ENCODE peak calls at places on chromosomes 12 and 14, in seven cellular contexts. One of them, this sample, is unnamed.

GRCh38 chr14:89025581-89026236 is 201.3 kb downstream of the TTC8 start:
- DNase-seq in CD8-positive, alpha-beta memory T cell: no peak
- DNase-seq in CD4-positive, CD25-positive, alpha-beta regulatory T cell: no peak
- DNase-seq in thoracic aorta: no peak
- DNase-seq in heart left ventricle: no peak
- DNase-seq in cardiac muscle cell: no peak
- DNase-seq in iPS DF 6.9: no peak
- DNase-seq in this sample: no peak

GRCh38 chr14:68135566-68135965 is 316.0 kb downstream of the RAD51B start:
- DNase-seq in CD8-positive, alpha-beta memory T cell: no peak
- DNase-seq in CD4-positive, CD25-positive, alpha-beta regulatory T cell: no peak
- DNase-seq in thoracic aorta: no peak
- DNase-seq in heart left ventricle: no peak
- DNase-seq in cardiac muscle cell: no peak
- DNase-seq in iPS DF 6.9: no peak
- DNase-seq in this sample: no peak

GRCh38 chr12:66662729-66663128 is 16.1 kb downstream of the GRIP1 start:
- DNase-seq in CD8-positive, alpha-beta memory T cell: no peak
- DNase-seq in CD4-positive, CD25-positive, alpha-beta regulatory T cell: no peak
- DNase-seq in thoracic aorta: no peak
- DNase-seq in heart left ventricle: no peak
- DNase-seq in cardiac muscle cell: no peak
- DNase-seq in iPS DF 6.9: no peak
- DNase-seq in this sample: no peak

GRCh38 chr14:105329411-105330200 is 15.1 kb downstream of the PACS2 start:
- DNase-seq in CD8-positive, alpha-beta memory T cell: no peak
- DNase-seq in CD4-positive, CD25-positive, alpha-beta regulatory T cell: no peak
- DNase-seq in thoracic aorta: no peak
- DNase-seq in heart left ventricle: no peak
- DNase-seq in cardiac muscle cell: no peak
- DNase-seq in iPS DF 6.9: no peak
- DNase-seq in this sample: no peak

GRCh38 chr12:116958402-116959197 is 47.9 kb downstream of the FBXW8 start:
- DNase-seq in CD8-positive, alpha-beta memory T cell: no peak
- DNase-seq in CD4-positive, CD25-positive, alpha-beta regulatory T cell: no peak
- DNase-seq in thoracic aorta: no peak
- DNase-seq in heart left ventricle: no peak
- DNase-seq in cardiac muscle cell: peak; percentile 39
- DNase-seq in iPS DF 6.9: no peak
- DNase-seq in this sample: no peak

GRCh38 chr12:80412343-80412953 is 31.6 kb upstream of the PTPRQ start:
- DNase-seq in CD8-positive, alpha-beta memory T cell: no peak
- DNase-seq in CD4-positive, CD25-positive, alpha-beta regulatory T cell: no peak
- DNase-seq in thoracic aorta: no peak
- DNase-seq in heart left ventricle: no peak
- DNase-seq in cardiac muscle cell: peak; percentile 81
- DNase-seq in iPS DF 6.9: peak; percentile 16
- DNase-seq in this sample: no peak

GRCh38 chr12:62372134-62372533 is 94.5 kb upstream of the MON2 start:
- DNase-seq in CD8-positive, alpha-beta memory T cell: no peak
- DNase-seq in CD4-positive, CD25-positive, alpha-beta regulatory T cell: no peak
- DNase-seq in thoracic aorta: no peak
- DNase-seq in heart left ventricle: no peak
- DNase-seq in cardiac muscle cell: no peak
- DNase-seq in iPS DF 6.9: no peak
- DNase-seq in this sample: no peak

GRCh38 chr14:88792572-88793258 is at the start of gene EML5:
- DNase-seq in CD8-positive, alpha-beta memory T cell: peak; percentile 71
- DNase-seq in CD4-positive, CD25-positive, alpha-beta regulatory T cell: peak; percentile 75
- DNase-seq in thoracic aorta: peak; percentile 25
- DNase-seq in heart left ventricle: peak; percentile 74
- DNase-seq in cardiac muscle cell: peak; percentile 91
- DNase-seq in iPS DF 6.9: peak; percentile 22
- DNase-seq in this sample: peak; percentile 73

GRCh38 chr12:3173912-3174311 is 96.7 kb downstream of the TSPAN9 start:
- DNase-seq in CD8-positive, alpha-beta memory T cell: no peak
- DNase-seq in CD4-positive, CD25-positive, alpha-beta regulatory T cell: no peak
- DNase-seq in thoracic aorta: no peak
- DNase-seq in heart left ventricle: no peak
- DNase-seq in cardiac muscle cell: no peak
- DNase-seq in iPS DF 6.9: no peak
- DNase-seq in this sample: no peak

GRCh38 chr14:77140937-77141591 is 527 bp downstream of the ZDHHC22 start:
- DNase-seq in CD8-positive, alpha-beta memory T cell: no peak
- DNase-seq in CD4-positive, CD25-positive, alpha-beta regulatory T cell: no peak
- DNase-seq in thoracic aorta: no peak
- DNase-seq in heart left ventricle: no peak
- DNase-seq in cardiac muscle cell: peak; percentile 85
- DNase-seq in iPS DF 6.9: no peak
- DNase-seq in this sample: no peak

GRCh38 chr14:51041853-51042252 is 53.1 kb downstream of the TRIM9 start:
- DNase-seq in CD8-positive, alpha-beta memory T cell: no peak
- DNase-seq in CD4-positive, CD25-positive, alpha-beta regulatory T cell: no peak
- DNase-seq in thoracic aorta: no peak
- DNase-seq in heart left ventricle: no peak
- DNase-seq in cardiac muscle cell: no peak
- DNase-seq in iPS DF 6.9: no peak
- DNase-seq in this sample: no peak

GRCh38 chr12:57846285-57846576 is 298 bp downstream of the CTDSP2 start:
- DNase-seq in CD8-positive, alpha-beta memory T cell: no peak
- DNase-seq in CD4-positive, CD25-positive, alpha-beta regulatory T cell: no peak
- DNase-seq in thoracic aorta: no peak
- DNase-seq in heart left ventricle: no peak
- DNase-seq in cardiac muscle cell: no peak
- DNase-seq in iPS DF 6.9: no peak
- DNase-seq in this sample: no peak

GRCh38 chr14:104356738-104357688 is 218.6 kb downstream of the KIF26A start:
- DNase-seq in CD8-positive, alpha-beta memory T cell: peak; percentile 0
- DNase-seq in CD4-positive, CD25-positive, alpha-beta regulatory T cell: no peak
- DNase-seq in thoracic aorta: no peak
- DNase-seq in heart left ventricle: no peak
- DNase-seq in cardiac muscle cell: no peak
- DNase-seq in iPS DF 6.9: no peak
- DNase-seq in this sample: peak; percentile 55

GRCh38 chr12:77578471-77579262 is 252.0 kb upstream of the NAV3 start:
- DNase-seq in CD8-positive, alpha-beta memory T cell: no peak
- DNase-seq in CD4-positive, CD25-positive, alpha-beta regulatory T cell: no peak
- DNase-seq in thoracic aorta: no peak
- DNase-seq in heart left ventricle: no peak
- DNase-seq in cardiac muscle cell: no peak
- DNase-seq in iPS DF 6.9: no peak
- DNase-seq in this sample: no peak

GRCh38 chr12:118052324-118053070 is 8.5 kb downstream of the WSB2 start:
- DNase-seq in CD8-positive, alpha-beta memory T cell: no peak
- DNase-seq in CD4-positive, CD25-positive, alpha-beta regulatory T cell: no peak
- DNase-seq in thoracic aorta: peak; percentile 79
- DNase-seq in heart left ventricle: peak; percentile 76
- DNase-seq in cardiac muscle cell: no peak
- DNase-seq in iPS DF 6.9: no peak
- DNase-seq in this sample: peak; percentile 92

GRCh38 chr12:10554228-10554970 is 48.7 kb downstream of the EIF2S3B start:
- DNase-seq in CD8-positive, alpha-beta memory T cell: no peak
- DNase-seq in CD4-positive, CD25-positive, alpha-beta regulatory T cell: no peak
- DNase-seq in thoracic aorta: no peak
- DNase-seq in heart left ventricle: no peak
- DNase-seq in cardiac muscle cell: no peak
- DNase-seq in iPS DF 6.9: no peak
- DNase-seq in this sample: no peak

GRCh38 chr12:98745578-98746391 is 100.7 kb downstream of the APAF1 start:
- DNase-seq in CD8-positive, alpha-beta memory T cell: peak; percentile 6
- DNase-seq in CD4-positive, CD25-positive, alpha-beta regulatory T cell: peak; percentile 17
- DNase-seq in thoracic aorta: no peak
- DNase-seq in heart left ventricle: no peak
- DNase-seq in cardiac muscle cell: peak; percentile 19
- DNase-seq in iPS DF 6.9: no peak
- DNase-seq in this sample: no peak

GRCh38 chr12:80766897-80767296 is 50.2 kb downstream of the MYF5 start:
- DNase-seq in CD8-positive, alpha-beta memory T cell: no peak
- DNase-seq in CD4-positive, CD25-positive, alpha-beta regulatory T cell: no peak
- DNase-seq in thoracic aorta: no peak
- DNase-seq in heart left ventricle: no peak
- DNase-seq in cardiac muscle cell: no peak
- DNase-seq in iPS DF 6.9: no peak
- DNase-seq in this sample: no peak

GRCh38 chr12:113196996-113197395 is 11.5 kb downstream of the RITA1 start:
- DNase-seq in CD8-positive, alpha-beta memory T cell: peak; percentile 20
- DNase-seq in CD4-positive, CD25-positive, alpha-beta regulatory T cell: peak; percentile 18
- DNase-seq in thoracic aorta: no peak
- DNase-seq in heart left ventricle: peak; percentile 74
- DNase-seq in cardiac muscle cell: peak; percentile 61
- DNase-seq in iPS DF 6.9: no peak
- DNase-seq in this sample: peak; percentile 87

GRCh38 chr12:46698003-46698402 is 127.8 kb downstream of the SLC38A4 start:
- DNase-seq in CD8-positive, alpha-beta memory T cell: no peak
- DNase-seq in CD4-positive, CD25-positive, alpha-beta regulatory T cell: no peak
- DNase-seq in thoracic aorta: no peak
- DNase-seq in heart left ventricle: no peak
- DNase-seq in cardiac muscle cell: no peak
- DNase-seq in iPS DF 6.9: no peak
- DNase-seq in this sample: no peak

GRCh38 chr12:46701356-46701755 is 124.4 kb downstream of the SLC38A4 start:
- DNase-seq in CD8-positive, alpha-beta memory T cell: no peak
- DNase-seq in CD4-positive, CD25-positive, alpha-beta regulatory T cell: no peak
- DNase-seq in thoracic aorta: no peak
- DNase-seq in heart left ventricle: no peak
- DNase-seq in cardiac muscle cell: no peak
- DNase-seq in iPS DF 6.9: no peak
- DNase-seq in this sample: no peak

GRCh38 chr12:46702581-46703344 is 123.0 kb downstream of the SLC38A4 start:
- DNase-seq in CD8-positive, alpha-beta memory T cell: no peak
- DNase-seq in CD4-positive, CD25-positive, alpha-beta regulatory T cell: no peak
- DNase-seq in thoracic aorta: no peak
- DNase-seq in heart left ventricle: no peak
- DNase-seq in cardiac muscle cell: no peak
- DNase-seq in iPS DF 6.9: no peak
- DNase-seq in this sample: no peak

GRCh38 chr12:46699986-46700385 is 125.8 kb downstream of the SLC38A4 start:
- DNase-seq in CD8-positive, alpha-beta memory T cell: no peak
- DNase-seq in CD4-positive, CD25-positive, alpha-beta regulatory T cell: no peak
- DNase-seq in thoracic aorta: no peak
- DNase-seq in heart left ventricle: no peak
- DNase-seq in cardiac muscle cell: no peak
- DNase-seq in iPS DF 6.9: no peak
- DNase-seq in this sample: no peak
- H3K4me1 ChIP-seq in CD8-positive, alpha-beta memory T cell: no peaks in the 10 kb centered on the region
- H3K4me1 ChIP-seq in CD4-positive, CD25-positive, alpha-beta regulatory T cell: no peaks in the 10 kb centered on the region
- H3K4me1 ChIP-seq in thoracic aorta: peaks cover 18% of the 10 kb centered on the region
- H3K4me1 ChIP-seq in heart left ventricle: no peaks in the 10 kb centered on the region
- H3K4me1 ChIP-seq in cardiac muscle cell: peaks cover 3% of the 10 kb centered on the region
- H3K4me1 ChIP-seq in iPS DF 6.9: no peaks in the 10 kb centered on the region
- H3K4me1 ChIP-seq in this sample: no peaks in the 10 kb centered on the region

GRCh38 chr14:81429028-81429427 is 28.9 kb upstream of the STON2 start:
- DNase-seq in CD8-positive, alpha-beta memory T cell: no peak
- DNase-seq in CD4-positive, CD25-positive, alpha-beta regulatory T cell: no peak
- DNase-seq in thoracic aorta: no peak
- DNase-seq in heart left ventricle: no peak
- DNase-seq in cardiac muscle cell: no peak
- DNase-seq in iPS DF 6.9: no peak
- DNase-seq in this sample: no peak

GRCh38 chr14:81418057-81418790 is 18.1 kb upstream of the STON2 start:
- DNase-seq in CD8-positive, alpha-beta memory T cell: no peak
- DNase-seq in CD4-positive, CD25-positive, alpha-beta regulatory T cell: no peak
- DNase-seq in thoracic aorta: no peak
- DNase-seq in heart left ventricle: no peak
- DNase-seq in cardiac muscle cell: no peak
- DNase-seq in iPS DF 6.9: no peak
- DNase-seq in this sample: no peak

GRCh38 chr14:81427348-81428058 is 27.4 kb upstream of the STON2 start:
- DNase-seq in CD8-positive, alpha-beta memory T cell: no peak
- DNase-seq in CD4-positive, CD25-positive, alpha-beta regulatory T cell: no peak
- DNase-seq in thoracic aorta: no peak
- DNase-seq in heart left ventricle: peak; percentile 32
- DNase-seq in cardiac muscle cell: peak; percentile 8
- DNase-seq in iPS DF 6.9: no peak
- DNase-seq in this sample: peak; percentile 50

GRCh38 chr14:81423504-81423903 is 23.4 kb upstream of the STON2 start:
- DNase-seq in CD8-positive, alpha-beta memory T cell: no peak
- DNase-seq in CD4-positive, CD25-positive, alpha-beta regulatory T cell: no peak
- DNase-seq in thoracic aorta: no peak
- DNase-seq in heart left ventricle: peak; percentile 52
- DNase-seq in cardiac muscle cell: no peak
- DNase-seq in iPS DF 6.9: no peak
- DNase-seq in this sample: peak; percentile 48
- H3K4me1 ChIP-seq in CD8-positive, alpha-beta memory T cell: no peaks in the 10 kb centered on the region
- H3K4me1 ChIP-seq in CD4-positive, CD25-positive, alpha-beta regulatory T cell: no peaks in the 10 kb centered on the region
- H3K4me1 ChIP-seq in thoracic aorta: no peaks in the 10 kb centered on the region
- H3K4me1 ChIP-seq in heart left ventricle: peaks cover 4% of the 10 kb centered on the region
- H3K4me1 ChIP-seq in cardiac muscle cell: no peaks in the 10 kb centered on the region
- H3K4me1 ChIP-seq in iPS DF 6.9: no peaks in the 10 kb centered on the region
- H3K4me1 ChIP-seq in this sample: no peaks in the 10 kb centered on the region

GRCh38 chr14:100072783-100073346 is 7.6 kb downstream of the EVL start:
- DNase-seq in CD8-positive, alpha-beta memory T cell: peak; percentile 50
- DNase-seq in CD4-positive, CD25-positive, alpha-beta regulatory T cell: peak; percentile 58
- DNase-seq in thoracic aorta: no peak
- DNase-seq in heart left ventricle: no peak
- DNase-seq in cardiac muscle cell: no peak
- DNase-seq in iPS DF 6.9: no peak
- DNase-seq in this sample: no peak
- H3K4me1 ChIP-seq in CD8-positive, alpha-beta memory T cell: peaks cover 90% of the 10 kb centered on the region
- H3K4me1 ChIP-seq in CD4-positive, CD25-positive, alpha-beta regulatory T cell: peaks cover 100% of the 10 kb centered on the region
- H3K4me1 ChIP-seq in thoracic aorta: no peaks in the 10 kb centered on the region
- H3K4me1 ChIP-seq in heart left ventricle: no peaks in the 10 kb centered on the region
- H3K4me1 ChIP-seq in cardiac muscle cell: peaks cover 3% of the 10 kb centered on the region
- H3K4me1 ChIP-seq in iPS DF 6.9: no peaks in the 10 kb centered on the region
- H3K4me1 ChIP-seq in this sample: no peaks in the 10 kb centered on the region

GRCh38 chr12:124556067-124556466 is 11.3 kb downstream of the NCOR2 start:
- DNase-seq in CD8-positive, alpha-beta memory T cell: no peak
- DNase-seq in CD4-positive, CD25-positive, alpha-beta regulatory T cell: no peak
- DNase-seq in thoracic aorta: no peak
- DNase-seq in heart left ventricle: no peak
- DNase-seq in cardiac muscle cell: no peak
- DNase-seq in iPS DF 6.9: no peak
- DNase-seq in this sample: no peak
- H3K4me1 ChIP-seq in CD8-positive, alpha-beta memory T cell: peaks cover 18% of the 10 kb centered on the region
- H3K4me1 ChIP-seq in CD4-positive, CD25-positive, alpha-beta regulatory T cell: peaks cover 18% of the 10 kb centered on the region
- H3K4me1 ChIP-seq in thoracic aorta: peaks cover 69% of the 10 kb centered on the region
- H3K4me1 ChIP-seq in heart left ventricle: peaks cover 52% of the 10 kb centered on the region
- H3K4me1 ChIP-seq in cardiac muscle cell: peaks cover 48% of the 10 kb centered on the region
- H3K4me1 ChIP-seq in iPS DF 6.9: peaks cover 11% of the 10 kb centered on the region
- H3K4me1 ChIP-seq in this sample: peaks cover 71% of the 10 kb centered on the region

DNA sequence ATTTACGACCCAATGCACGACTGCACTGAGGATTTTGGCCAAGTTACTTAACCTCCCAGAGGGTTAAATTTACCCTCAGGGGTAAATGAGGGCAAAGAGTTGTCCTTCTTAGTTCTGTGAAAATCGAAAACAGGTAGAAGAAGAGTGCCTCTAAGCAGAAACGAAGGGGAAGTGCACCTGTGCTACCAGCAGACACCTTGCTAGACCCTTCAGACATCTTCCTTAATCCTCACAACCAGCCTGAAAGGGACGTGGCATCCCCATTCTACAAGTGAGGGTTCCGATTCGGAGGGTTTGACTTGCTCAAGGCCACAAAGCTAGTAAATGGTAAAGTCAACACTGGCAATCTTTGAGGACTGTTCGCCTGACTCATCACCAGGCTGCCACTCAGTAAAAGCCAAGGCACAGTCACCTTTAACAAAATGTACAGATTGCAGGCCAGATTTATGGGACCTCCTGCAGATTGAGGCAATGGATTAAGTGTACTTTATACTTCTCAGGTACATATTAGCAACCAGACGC is 1.6 kb downstream of the GSG1 start:
- DNase-seq in CD8-positive, alpha-beta memory T cell: no peak
- DNase-seq in CD4-positive, CD25-positive, alpha-beta regulatory T cell: peak; percentile 12
- DNase-seq in thoracic aorta: no peak
- DNase-seq in heart left ventricle: no peak
- DNase-seq in cardiac muscle cell: no peak
- DNase-seq in iPS DF 6.9: no peak
- DNase-seq in this sample: no peak
- H3K4me1 ChIP-seq in CD8-positive, alpha-beta memory T cell: peaks cover 26% of the 10 kb centered on the region
- H3K4me1 ChIP-seq in CD4-positive, CD25-positive, alpha-beta regulatory T cell: peaks cover 34% of the 10 kb centered on the region
- H3K4me1 ChIP-seq in thoracic aorta: peaks cover 48% of the 10 kb centered on the region
- H3K4me1 ChIP-seq in heart left ventricle: peaks cover 24% of the 10 kb centered on the region
- H3K4me1 ChIP-seq in cardiac muscle cell: no peaks in the 10 kb centered on the region
- H3K4me1 ChIP-seq in iPS DF 6.9: peaks cover 6% of the 10 kb centered on the region
- H3K4me1 ChIP-seq in this sample: peaks cover 52% of the 10 kb centered on the region